ENCODE peak calls at places on chromosomes 4 and X, in four cellular contexts. G is cardiac muscle cell, B is suprapubic skin, Q is fibroblast of pulmonary artery. Z is an unnamed sample.

GRCh38 chr4:101262683-101263082 is 84.6 kb downstream of the PPP3CA start:
- DNase-seq in G (no peak), B (no peak), Q (no peak), Z (no peak)

GRCh38 chrX:153885208-153885787 is 675 bp downstream of the L1CAM start:
- DNase-seq in G (no peak), B (no peak), Q (no peak), Z (no peak)

GRCh38 chr4:94758700-94759399 is 1.1 kb downstream of the BMPR1B start:
- DNase-seq in G (peak; percentile 23), B (no peak), Q (no peak), Z (no peak)

GRCh38 chr4:4386296-4386735 is 586 bp upstream of the NSG1 start:
- DNase-seq in G (peak; percentile 35), B (no peak), Q (peak; percentile 48), Z (no peak)

GRCh38 chr4:20839957-20840356 is 139.7 kb downstream of the PACRGL start:
- DNase-seq in G (no peak), B (no peak), Q (peak; percentile 92), Z (peak; percentile 23)

GRCh38 chr4:8128096-8128856 is 30.3 kb downstream of the ABLIM2 start:
- DNase-seq in G (no peak), B (no peak), Q (no peak), Z (no peak)

GRCh38 chrX:43881410-43882293 is 598 bp downstream of the MAOB start:
- DNase-seq in G (no peak), B (peak; percentile 74), Q (no peak), Z (no peak)

GRCh38 chrX:31091819-31092218 is 20.0 kb upstream of the FTHL17 start:
- DNase-seq in G (no peak), B (no peak), Q (no peak), Z (no peak)

GRCh38 chr4:184583738-184584502 is 65.3 kb downstream of the CASP3 start:
- DNase-seq in G (no peak), B (no peak), Q (no peak), Z (no peak)

GRCh38 chr4:82782626-82783025 is 16.0 kb downstream of the SCD5 start:
- DNase-seq in G (no peak), B (no peak), Q (no peak), Z (no peak)

GRCh38 chr4:82989567-82990429 is 20.8 kb downstream of the LIN54 start:
- DNase-seq in G (no peak), B (no peak), Q (no peak), Z (no peak)

GRCh38 chr4:3318561-3319021 is 25.8 kb downstream of the RGS12 start:
- DNase-seq in G (peak; percentile 30), B (no peak), Q (no peak), Z (no peak)
- TF ChIP-seq CTCF in G (no peak), B (no peak), Q (no peak), Z (peak; percentile 22)

DNA sequence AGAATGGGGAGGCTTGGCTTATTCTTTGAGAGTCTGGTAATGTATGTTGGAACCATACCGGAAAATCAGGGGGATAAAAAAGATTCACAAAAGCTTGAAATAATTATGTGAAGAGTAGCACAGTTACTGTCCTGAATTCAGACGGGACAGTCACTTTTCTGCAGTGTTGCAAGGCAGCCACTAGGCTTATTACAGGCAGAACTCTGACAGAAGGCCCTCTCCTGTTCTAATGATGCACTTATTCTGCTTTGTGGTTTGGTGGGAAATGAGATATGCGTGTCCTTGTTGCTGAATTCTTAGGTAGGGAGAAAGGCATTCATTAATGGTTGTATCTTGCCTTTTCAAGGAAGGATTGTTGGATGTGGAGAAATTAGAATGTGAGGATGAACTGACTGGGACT is 37.2 kb downstream of the GUCY1B1 start:
- DNase-seq in G (no peak), B (no peak), Q (peak; percentile 31), Z (no peak)
- TF ChIP-seq CTCF in G (peak; percentile 52), B (no peak), Q (peak; percentile 59), Z (peak; percentile 56)

GRCh38 chr4:29009908-29010307 is 1710.3 kb upstream of the PCDH7 start:
- DNase-seq in G (no peak), B (no peak), Q (no peak), Z (no peak)
- TF ChIP-seq CTCF in G (no peak), B (no peak), Q (no peak), Z (no peak)

GRCh38 chrX:80237072-80237471 is 183.2 kb upstream of the TENT5D start:
- DNase-seq in G (no peak), B (no peak), Q (no peak), Z (no peak)
- TF ChIP-seq CTCF in G (no peak), B (no peak), Q (no peak), Z (peak; percentile 47)